ENCODE peak calls at places on chromosomes 6 and 20, in eight cellular contexts. T is CD4-positive, alpha-beta memory T cell; N is fibroblast of lung; J is body of pancreas; Z is prostate gland; Y is left ventricle myocardium inferior; S is spleen; V is heart right ventricle. A is an unnamed sample.

GRCh38 chr6:42563697-42564495 is at the start of gene UBR2:
- DNase-seq in J (peak; percentile 97), Z (peak; percentile 98), S (peak; percentile 96), N (peak; percentile 99), Y (peak; percentile 95), V (peak; percentile 99), T (peak; percentile 95), A (peak; percentile 99)

GRCh38 chr20:34285450-34285849 is 17.7 kb downstream of the AHCY start:
- DNase-seq in V (no peak), T (no peak), Z (no peak), N (no peak), Y (no peak), J (no peak), S (no peak), A (no peak)

GRCh38 chr6:122779672-122780066 is at the start of gene FABP7:
- DNase-seq in S (no peak), T (no peak), V (no peak), Z (no peak), J (no peak), Y (no peak), N (no peak), A (no peak)

GRCh38 chr6:126069457-126069856 is 83.1 kb downstream of the TRMT11 start:
- DNase-seq in V (no peak), Z (no peak), Y (no peak), J (no peak), T (no peak), N (no peak), S (no peak), A (no peak)

GRCh38 chr6:22821664-22822320 is 252.4 kb downstream of the HDGFL1 start:
- DNase-seq in T (no peak), Y (no peak), J (no peak), Z (no peak), S (no peak), V (no peak), N (peak; percentile 52), A (peak; percentile 55)

GRCh38 chr20:35005463-35005961 is 49.8 kb downstream of the MYH7B start:
- DNase-seq in T (no peak), Y (no peak), J (no peak), Z (no peak), V (no peak), N (no peak), S (peak; percentile 22), A (no peak)

GRCh38 chr6:108194503-108194902 is 28.7 kb downstream of the NR2E1 start:
- DNase-seq in N (no peak), T (no peak), Z (no peak), J (no peak), S (no peak), Y (no peak), V (no peak), A (no peak)

GRCh38 chr6:3887150-3887700 is 38.1 kb downstream of the FAM50B start:
- DNase-seq in V (peak; percentile 29), Y (no peak), T (peak; percentile 18), J (no peak), Z (no peak), S (no peak), N (peak; percentile 63), A (peak; percentile 69)

GRCh38 chr6:101883398-101883975 is 490.0 kb downstream of the GRIK2 start:
- DNase-seq in S (no peak), Y (no peak), N (no peak), J (no peak), Z (no peak), T (no peak), V (no peak), A (peak; percentile 34)

GRCh38 chr6:18242062-18242851 is 22.1 kb downstream of the DEK start:
- DNase-seq in Y (no peak), T (no peak), Z (no peak), N (peak; percentile 90), V (no peak), S (no peak), J (no peak), A (peak; percentile 68)

GRCh38 chr20:10034717-10035571 is at the start of gene ANKEF1:
- DNase-seq in T (peak; percentile 86), N (peak; percentile 62), V (peak; percentile 52), Y (peak; percentile 60), S (peak; percentile 96), J (peak; percentile 92), Z (peak; percentile 80), A (peak; percentile 78)
- H3K27me3 ChIP-seq in T (no peaks in the 10 kb centered on the region), N (no peaks in the 10 kb centered on the region), V (no peaks in the 10 kb centered on the region), Y (no peaks in the 10 kb centered on the region), S (no peaks in the 10 kb centered on the region), J (no peaks in the 10 kb centered on the region), Z (no peaks in the 10 kb centered on the region), A (no peaks in the 10 kb centered on the region)

GRCh38 chr20:32526561-32526960 is 58.6 kb downstream of the NOL4L start:
- DNase-seq in Y (no peak), S (peak; percentile 31), T (no peak), J (no peak), V (no peak), Z (no peak), N (no peak), A (no peak)

GRCh38 chr20:32527447-32528055 is 57.6 kb downstream of the NOL4L start:
- DNase-seq in S (no peak), Y (no peak), N (no peak), J (no peak), V (no peak), T (no peak), Z (no peak), A (peak; percentile 8)

GRCh38 chr20:32528291-32528891 is 56.7 kb downstream of the NOL4L start:
- DNase-seq in Y (peak; percentile 73), T (no peak), J (peak; percentile 56), Z (no peak), N (no peak), S (peak; percentile 80), V (peak; percentile 72), A (no peak)

GRCh38 chr20:32527052-32527446 is 58.1 kb downstream of the NOL4L start:
- DNase-seq in T (no peak), Z (no peak), Y (no peak), S (no peak), V (no peak), J (no peak), N (no peak), A (no peak)

DNA sequence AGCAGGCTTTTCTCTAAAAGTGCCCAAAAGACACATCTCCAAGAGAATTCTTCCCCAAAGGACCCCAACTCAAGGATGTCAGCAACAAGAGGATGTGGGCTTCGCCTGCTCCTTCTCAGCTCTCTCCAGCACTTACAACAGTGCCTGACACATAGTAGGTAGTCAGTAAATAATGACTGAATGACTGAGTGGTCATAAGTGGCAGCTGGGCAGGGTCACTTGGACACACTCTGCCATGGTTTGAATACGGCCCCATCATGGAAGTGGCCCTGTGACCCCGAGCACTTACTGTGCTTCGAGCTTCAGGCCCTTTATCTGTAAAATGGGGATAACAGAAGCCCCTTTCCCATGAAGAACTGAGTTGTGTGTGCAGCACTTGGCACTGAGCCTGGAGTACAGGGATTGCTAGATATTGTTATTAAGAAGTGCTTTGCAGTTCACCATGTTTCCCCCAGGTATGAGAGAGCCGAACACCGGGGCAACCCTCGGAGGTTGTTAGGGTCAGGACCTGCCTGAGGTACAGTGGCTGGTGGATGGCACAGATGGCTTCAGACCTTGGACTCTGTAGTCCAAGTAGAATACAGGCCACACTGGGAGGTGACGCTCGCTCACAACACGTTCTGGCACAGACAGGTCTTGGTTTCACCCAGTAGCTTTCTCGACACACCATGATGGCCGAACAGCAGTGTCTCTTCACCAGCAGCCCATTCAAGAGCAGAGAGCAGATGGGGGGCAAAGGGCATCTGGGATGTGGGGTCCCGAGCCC is 56.0 kb downstream of the NOL4L start:
- DNase-seq in J (no peak), S (peak; percentile 58), N (no peak), Z (no peak), T (no peak), V (no peak), Y (no peak), A (no peak)
- H3K27me3 ChIP-seq in J (no peaks in the 10 kb centered on the region), S (no peaks in the 10 kb centered on the region), N (peaks cover 9% of the 10 kb centered on the region), Z (no peaks in the 10 kb centered on the region), T (no peaks in the 10 kb centered on the region), V (no peaks in the 10 kb centered on the region), Y (no peaks in the 10 kb centered on the region), A (peaks cover 16% of the 10 kb centered on the region)

GRCh38 chr20:57813870-57814269 is 104.1 kb upstream of the PMEPA1 start:
- DNase-seq in T (no peak), J (no peak), Y (no peak), N (no peak), S (peak; percentile 41), Z (no peak), V (no peak), A (no peak)

GRCh38 chr20:57810511-57811372 is 100.9 kb upstream of the PMEPA1 start:
- DNase-seq in T (no peak), N (no peak), Z (no peak), J (no peak), V (no peak), S (peak; percentile 64), Y (no peak), A (no peak)

GRCh38 chr20:57818418-57818817 is 108.6 kb upstream of the PMEPA1 start:
- DNase-seq in N (no peak), T (no peak), J (no peak), V (no peak), S (no peak), Y (no peak), Z (no peak), A (no peak)

GRCh38 chr20:57811373-57812020 is 101.7 kb upstream of the PMEPA1 start:
- DNase-seq in Y (no peak), T (no peak), Z (peak; percentile 27), V (no peak), J (peak; percentile 22), S (peak; percentile 31), N (no peak), A (no peak)

DNA sequence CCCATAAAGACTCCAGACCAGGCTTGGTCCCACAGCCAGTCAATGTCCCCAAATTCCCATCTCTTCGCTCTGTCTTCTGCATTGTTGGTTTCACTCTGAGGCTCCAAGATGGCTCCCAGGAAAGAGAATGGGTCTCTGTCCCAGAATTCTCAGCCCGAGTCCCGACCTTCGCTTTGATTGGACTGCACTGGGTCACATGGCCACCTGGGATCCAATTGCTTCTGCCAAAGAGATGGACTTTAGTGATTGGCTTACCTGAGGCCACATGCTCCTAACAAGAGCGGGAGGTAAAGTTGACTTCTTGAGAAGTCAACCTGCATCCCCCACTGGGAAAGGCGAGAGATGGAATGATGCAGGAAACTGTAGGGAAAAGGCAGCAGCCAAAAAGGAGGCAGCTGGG is 104.7 kb upstream of the PMEPA1 start:
- DNase-seq in J (no peak), S (no peak), N (no peak), T (no peak), Y (no peak), V (no peak), Z (no peak), A (no peak)
- H3K27me3 ChIP-seq in J (no peaks in the 10 kb centered on the region), S (no peaks in the 10 kb centered on the region), N (no peaks in the 10 kb centered on the region), T (no peaks in the 10 kb centered on the region), Y (peaks cover 19% of the 10 kb centered on the region), V (peaks cover 4% of the 10 kb centered on the region), Z (no peaks in the 10 kb centered on the region), A (peaks cover 57% of the 10 kb centered on the region)

DNA sequence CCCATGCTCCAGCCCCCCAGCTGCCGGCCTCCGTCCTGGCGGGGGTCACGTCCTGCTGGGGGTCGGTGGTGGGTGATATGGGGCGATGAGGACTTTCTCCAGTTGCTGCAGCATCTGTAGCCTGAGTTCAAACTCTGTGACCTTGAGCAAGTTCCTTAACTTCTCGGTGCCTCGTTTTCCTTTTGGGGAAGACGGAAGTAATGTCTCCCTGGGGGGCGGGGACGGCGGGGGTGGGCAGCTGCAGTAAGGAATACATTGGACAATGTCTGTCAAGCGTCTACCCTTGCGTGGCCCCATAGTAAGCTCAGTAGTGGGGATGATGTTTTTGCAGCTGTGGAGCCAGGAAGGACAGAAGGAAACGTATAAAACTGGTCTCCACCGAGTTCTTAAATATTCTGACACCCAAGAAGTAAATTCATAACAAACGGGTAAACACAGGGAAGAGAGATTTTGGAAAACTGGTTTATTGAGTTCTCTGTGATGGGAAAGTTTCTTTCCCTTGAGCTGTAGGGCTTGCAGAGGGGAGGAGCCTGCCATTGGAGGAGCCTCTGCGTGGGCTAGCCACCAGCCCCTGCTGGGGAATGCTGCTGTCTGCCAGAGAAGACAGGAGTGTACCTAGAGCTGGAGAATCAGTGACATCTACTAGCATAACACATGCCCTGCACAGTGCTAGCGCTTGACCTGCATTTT is 1.0 kb upstream of the ACSS1 start:
- DNase-seq in S (peak; percentile 77), N (no peak), V (peak; percentile 63), Z (peak; percentile 42), T (no peak), Y (peak; percentile 56), J (no peak), A (peak; percentile 41)
- H3K27me3 ChIP-seq in S (no peaks in the 10 kb centered on the region), N (peaks cover 33% of the 10 kb centered on the region), V (no peaks in the 10 kb centered on the region), Z (no peaks in the 10 kb centered on the region), T (no peaks in the 10 kb centered on the region), Y (no peaks in the 10 kb centered on the region), J (no peaks in the 10 kb centered on the region), A (peaks cover 40% of the 10 kb centered on the region)

A was measured in adipocyte.